ENCODE peak calls at places on chromosomes 3 and 15, in ten cellular contexts. C is psoas muscle, O is epithelial cell of esophagus, R is heart left ventricle, Z is Peyer's patch, W is fibroblast of pulmonary artery, K is IMR-90, N is spleen, D is iPS DF 6.9, B is OCI-LY7. T is an unnamed sample.

GRCh38 chr3:149058602-149059001 is 27.7 kb downstream of the HLTF start:
- DNase-seq in C (no peak), O (no peak), R (no peak), Z (no peak), W (no peak), K (no peak), N (no peak), D (no peak), B (no peak), T (no peak)

GRCh38 chr3:14804835-14805780 is 13.7 kb upstream of the FGD5 start:
- DNase-seq in C (no peak), O (peak), R (no peak), Z (no peak), W (no peak), K (no peak), N (peak), D (no peak), B (no peak), T (no peak)

GRCh38 chr3:195844671-195845218 is 33.0 kb upstream of the MUC4 start:
- DNase-seq in C (no peak), O (no peak), R (no peak), Z (no peak), W (no peak), K (no peak), N (no peak), D (no peak), B (no peak), T (no peak)

GRCh38 chr15:52924641-52925040 is 134.5 kb upstream of the ONECUT1 start:
- DNase-seq in C (no peak), O (no peak), R (no peak), Z (no peak), W (no peak), K (no peak), N (no peak), D (no peak), B (no peak), T (no peak)

GRCh38 chr3:139718415-139718814 is 40.6 kb upstream of the NMNAT3 start:
- DNase-seq in C (peak), O (peak), R (peak), Z (no peak), W (peak), K (peak), N (no peak), D (peak), B (no peak), T (peak)

GRCh38 chr3:68858549-68858948 is 73.8 kb downstream of the TAFA4 start:
- DNase-seq in C (no peak), O (no peak), R (no peak), Z (no peak), W (no peak), K (no peak), N (no peak), D (no peak), B (no peak), T (no peak)

GRCh38 chr15:95770191-95770590 is 560.3 kb upstream of the NR2F2 start:
- DNase-seq in C (no peak), O (peak), R (no peak), Z (no peak), W (peak), K (peak), N (no peak), D (no peak), B (no peak), T (peak)

GRCh38 chr3:112931737-112932521 is 43.0 kb downstream of the CD200R1 start:
- DNase-seq in C (no peak), O (no peak), R (no peak), Z (no peak), W (no peak), K (no peak), N (peak), D (no peak), B (no peak), T (no peak)

GRCh38 chr15:78968539-78969271 is 23.9 kb upstream of the CTSH start:
- DNase-seq in C (no peak), O (peak), R (no peak), Z (no peak), W (no peak), K (no peak), N (no peak), D (peak), B (no peak), T (no peak)

GRCh38 chr15:66758844-66759243 is 56.8 kb downstream of the SMAD6 start:
- DNase-seq in C (no peak), O (peak), R (no peak), Z (no peak), W (peak), K (no peak), N (no peak), D (no peak), B (no peak), T (no peak)

GRCh38 chr15:98953000-98953776 is 54.4 kb downstream of the PGPEP1L start:
- DNase-seq in C (no peak), O (no peak), R (no peak), Z (no peak), W (no peak), K (peak), N (peak), D (no peak), B (no peak), T (no peak)

GRCh38 chr3:39156421-39156820 is 3.0 kb upstream of the CSRNP1 start:
- DNase-seq in C (no peak), O (no peak), R (no peak), Z (no peak), W (no peak), K (no peak), N (no peak), D (no peak), B (no peak), T (no peak)

GRCh38 chr3:65992106-65992505 is 46.6 kb downstream of the MAGI1 start:
- DNase-seq in C (no peak), O (peak), R (no peak), Z (no peak), W (peak), K (peak), N (no peak), D (no peak), B (no peak), T (no peak)

GRCh38 chr3:55481067-55481917 is 5.8 kb downstream of the WNT5A start:
- DNase-seq in C (peak), O (peak), R (no peak), Z (no peak), W (peak), K (peak), N (no peak), D (no peak), B (no peak), T (peak)
- H3K4me3 ChIP-seq in C (peak), O (peak), R (peak), Z (peak), W (peak), K (peak), N (peak), D (peak), B (no peak), T (peak)

GRCh38 chr3:46899151-46900006 is 21.9 kb downstream of the PTH1R start:
- DNase-seq in C (peak), O (no peak), R (no peak), Z (no peak), W (no peak), K (no peak), N (peak), D (no peak), B (no peak), T (no peak)
- H3K4me3 ChIP-seq in C (no peak), O (no peak), R (no peak), Z (no peak), W (no peak), K (no peak), N (no peak), D (no peak), B (no peak), T (no peak)

GRCh38 chr3:79766474-79767193 is 1.2 kb downstream of the ROBO1 start:
- DNase-seq in C (no peak), O (no peak), R (no peak), Z (no peak), W (no peak), K (no peak), N (no peak), D (no peak), B (no peak), T (peak)

GRCh38 chr3:79765854-79766253 is 1.9 kb downstream of the ROBO1 start:
- DNase-seq in C (no peak), O (no peak), R (no peak), Z (no peak), W (no peak), K (no peak), N (no peak), D (no peak), B (no peak), T (no peak)

GRCh38 chr3:79767953-79768282 is at the start of gene ROBO1:
- DNase-seq in C (no peak), O (no peak), R (no peak), Z (no peak), W (peak), K (no peak), N (no peak), D (no peak), B (no peak), T (peak)

GRCh38 chr3:79769234-79769633 is 1.4 kb upstream of the ROBO1 start:
- DNase-seq in C (no peak), O (no peak), R (no peak), Z (no peak), W (no peak), K (no peak), N (no peak), D (no peak), B (no peak), T (no peak)

DNA sequence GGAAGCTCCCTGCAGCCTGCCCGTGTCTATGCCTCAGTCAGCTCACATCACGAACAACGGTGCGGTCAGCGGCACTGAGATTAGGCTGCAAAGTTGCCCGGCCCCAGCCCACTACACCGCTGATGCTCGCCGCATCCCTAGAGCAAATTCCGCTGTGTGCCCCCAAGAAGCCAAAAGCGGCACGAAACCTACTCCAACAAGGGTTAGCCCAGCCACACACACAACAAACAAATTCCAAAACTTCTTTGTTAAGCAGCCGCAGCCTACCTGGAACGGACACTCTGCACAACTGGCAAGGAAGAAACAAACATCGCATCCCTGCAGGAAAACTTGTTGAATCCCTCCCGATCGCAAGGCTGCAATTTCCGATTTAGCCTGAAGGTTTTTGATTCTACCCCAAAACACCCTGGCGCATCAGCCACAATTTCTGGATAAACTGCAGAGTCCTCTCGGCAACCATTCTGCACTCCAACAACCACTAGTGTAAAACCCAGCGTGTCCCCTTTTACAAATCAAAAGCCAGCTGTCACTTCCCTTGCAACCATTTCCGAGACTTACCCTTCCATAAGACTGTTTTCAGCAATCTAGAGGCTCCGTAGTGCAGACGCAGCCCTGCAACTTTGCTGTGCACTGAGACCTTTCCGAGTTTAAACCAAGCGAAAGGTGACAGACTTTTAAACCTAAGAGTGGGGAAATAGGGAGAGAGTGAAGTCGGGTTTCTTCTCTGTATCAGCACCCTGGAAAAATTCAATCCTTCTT is 425 bp downstream of the ROBO1 start:
- DNase-seq in C (no peak), O (no peak), R (no peak), Z (no peak), W (peak), K (no peak), N (no peak), D (no peak), B (no peak), T (peak)
- H3K4me3 ChIP-seq in C (peak), O (no peak), R (peak), Z (peak), W (peak), K (no peak), N (no peak), D (peak), B (no peak), T (peak)

GRCh38 chr15:55907797-55908196 is 85.6 kb downstream of the NEDD4 start:
- DNase-seq in C (no peak), O (peak), R (no peak), Z (no peak), W (peak), K (peak), N (no peak), D (no peak), B (no peak), T (peak)
- H3K4me3 ChIP-seq in C (peak), O (no peak), R (no peak), Z (no peak), W (no peak), K (peak), N (no peak), D (no peak), B (no peak), T (no peak)

GRCh38 chr3:174725303-174725702 is 133.8 kb upstream of the NAALADL2 start:
- DNase-seq in C (no peak), O (no peak), R (no peak), Z (no peak), W (no peak), K (no peak), N (no peak), D (no peak), B (no peak), T (no peak)

GRCh38 chr3:174716956-174717355 is 142.2 kb upstream of the NAALADL2 start:
- DNase-seq in C (no peak), O (no peak), R (no peak), Z (no peak), W (no peak), K (no peak), N (no peak), D (no peak), B (no peak), T (no peak)

GRCh38 chr3:174720717-174721116 is 138.4 kb upstream of the NAALADL2 start:
- DNase-seq in C (no peak), O (no peak), R (no peak), Z (no peak), W (no peak), K (no peak), N (no peak), D (no peak), B (no peak), T (no peak)
- H3K4me3 ChIP-seq in C (no peak), O (no peak), R (no peak), Z (no peak), W (no peak), K (no peak), N (no peak), D (no peak), B (no peak), T (no peak)

GRCh38 chr3:173399001-173399400 is 1.5 kb downstream of the NLGN1 start:
- DNase-seq in C (no peak), O (no peak), R (no peak), Z (no peak), W (no peak), K (no peak), N (no peak), D (no peak), B (no peak), T (peak)
- H3K4me3 ChIP-seq in C (peak), O (no peak), R (peak), Z (no peak), W (no peak), K (no peak), N (no peak), D (no peak), B (no peak), T (no peak)

DNA sequence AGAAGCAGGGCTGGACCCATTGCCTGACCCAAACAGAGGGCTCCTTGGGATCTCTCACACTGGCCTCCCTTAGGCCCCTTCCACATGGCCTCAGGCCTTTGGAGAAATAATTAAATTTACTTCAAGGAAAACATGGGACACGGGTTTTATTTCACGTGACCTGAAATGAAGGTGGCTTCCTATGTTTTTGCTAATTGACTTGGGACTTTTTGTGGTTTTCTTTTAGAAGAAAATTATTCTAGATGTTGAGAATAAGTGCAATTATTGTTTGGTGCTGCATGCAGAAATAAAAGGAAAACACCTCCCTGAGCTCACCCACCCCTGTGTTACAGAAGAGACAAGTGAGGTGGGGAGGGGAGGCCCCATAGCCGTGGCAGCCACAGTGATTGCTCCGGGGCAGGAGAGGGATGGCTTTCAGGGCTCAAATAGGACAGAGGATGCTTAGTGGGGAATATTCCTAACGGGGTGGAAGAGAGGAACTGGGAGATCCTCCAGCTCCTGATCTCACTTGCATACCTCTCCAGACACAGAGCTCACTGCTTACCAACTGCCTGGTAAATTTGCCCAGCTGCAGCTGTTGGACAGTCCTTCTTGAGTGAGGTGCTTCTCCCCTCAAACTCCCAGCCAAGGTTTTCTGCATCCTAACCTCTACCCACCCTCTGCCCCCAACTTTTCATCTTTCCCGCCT is 29.2 kb upstream of the RPL29 start:
- DNase-seq in C (no peak), O (no peak), R (no peak), Z (no peak), W (no peak), K (no peak), N (no peak), D (no peak), B (no peak), T (no peak)
- H3K4me3 ChIP-seq in C (no peak), O (no peak), R (no peak), Z (no peak), W (no peak), K (no peak), N (no peak), D (no peak), B (no peak), T (no peak)

DNA sequence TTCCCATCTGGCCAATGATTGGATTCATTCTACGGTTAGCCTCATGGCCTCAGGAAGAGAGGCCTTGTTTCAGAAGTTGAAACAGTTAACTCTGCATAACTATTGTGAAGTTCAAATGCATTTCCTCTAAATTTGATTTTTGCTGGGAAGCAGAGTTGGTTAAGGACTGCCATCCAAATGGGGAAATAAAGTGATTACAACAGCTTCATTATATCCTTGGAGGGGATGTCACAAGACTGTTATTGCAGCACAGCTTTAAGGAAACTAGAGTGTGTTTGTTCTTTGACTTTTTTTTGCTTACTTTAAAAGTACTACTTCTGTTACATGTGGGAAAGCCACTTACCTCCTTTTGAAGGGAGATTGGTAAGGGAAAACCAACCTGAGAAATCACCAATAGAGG is 164.8 kb downstream of the AKAP13 start:
- DNase-seq in C (no peak), O (no peak), R (no peak), Z (no peak), W (peak), K (peak), N (no peak), D (no peak), B (no peak), T (no peak)
- H3K4me3 ChIP-seq in C (no peak), O (no peak), R (no peak), Z (no peak), W (no peak), K (no peak), N (peak), D (no peak), B (no peak), T (no peak)

GRCh38 chr3:46948830-46949671 is 27.5 kb downstream of the CCDC12 start:
- DNase-seq in C (no peak), O (no peak), R (peak), Z (peak), W (no peak), K (no peak), N (peak), D (no peak), B (no peak), T (no peak)
- H3K4me3 ChIP-seq in C (no peak), O (no peak), R (no peak), Z (no peak), W (no peak), K (no peak), N (no peak), D (no peak), B (no peak), T (no peak)

GRCh38 chr3:56680054-56680453 is 3.0 kb downstream of the TASOR start:
- DNase-seq in C (no peak), O (no peak), R (no peak), Z (no peak), W (no peak), K (no peak), N (no peak), D (no peak), B (no peak), T (no peak)
- H3K4me3 ChIP-seq in C (no peak), O (no peak), R (no peak), Z (no peak), W (no peak), K (no peak), N (no peak), D (no peak), B (peak), T (no peak)